ENCODE peak calls at places on chromosomes 5 and 9, in four cellular contexts. One of them, this sample, is unnamed.

GRCh38 chr9:127934986-127935385 is 2.7 kb downstream of the DPM2 start:
- DNase-seq in CD8-positive, alpha-beta T cell: no peak
- DNase-seq in GM13976: no peak
- DNase-seq in naive thymus-derived CD8-positive, alpha-beta T cell: no peak
- DNase-seq in this sample: no peak

GRCh38 chr9:18638448-18639249 is 164.7 kb downstream of the ADAMTSL1 start:
- DNase-seq in GM13976: no peak
- DNase-seq in CD8-positive, alpha-beta T cell: no peak
- DNase-seq in naive thymus-derived CD8-positive, alpha-beta T cell: no peak
- DNase-seq in this sample: no peak

GRCh38 chr9:136700959-136701664 is 11.3 kb upstream of the DIPK1B start:
- DNase-seq in naive thymus-derived CD8-positive, alpha-beta T cell: peak
- DNase-seq in GM13976: peak
- DNase-seq in CD8-positive, alpha-beta T cell: peak
- DNase-seq in this sample: no peak

GRCh38 chr9:22452415-22453010 is 5.9 kb downstream of the DMRTA1 start:
- DNase-seq in naive thymus-derived CD8-positive, alpha-beta T cell: peak
- DNase-seq in GM13976: no peak
- DNase-seq in CD8-positive, alpha-beta T cell: no peak
- DNase-seq in this sample: no peak

GRCh38 chr9:83355729-83356128 is 182.5 kb downstream of the FRMD3 start:
- DNase-seq in CD8-positive, alpha-beta T cell: no peak
- DNase-seq in naive thymus-derived CD8-positive, alpha-beta T cell: no peak
- DNase-seq in GM13976: no peak
- DNase-seq in this sample: no peak

GRCh38 chr5:96962540-96962991 is 26.7 kb downstream of the LNPEP start:
- DNase-seq in CD8-positive, alpha-beta T cell: no peak
- DNase-seq in GM13976: no peak
- DNase-seq in naive thymus-derived CD8-positive, alpha-beta T cell: no peak
- DNase-seq in this sample: no peak

GRCh38 chr9:137077010-137077747 is at the start of gene UAP1L1:
- DNase-seq in naive thymus-derived CD8-positive, alpha-beta T cell: peak
- DNase-seq in GM13976: peak
- DNase-seq in CD8-positive, alpha-beta T cell: peak
- DNase-seq in this sample: no peak

GRCh38 chr9:107881625-107882300 is 392.2 kb upstream of the KLF4 start:
- DNase-seq in naive thymus-derived CD8-positive, alpha-beta T cell: no peak
- DNase-seq in GM13976: no peak
- DNase-seq in CD8-positive, alpha-beta T cell: no peak
- DNase-seq in this sample: no peak

GRCh38 chr9:118331622-118332045 is 627.4 kb downstream of the TLR4 start:
- DNase-seq in naive thymus-derived CD8-positive, alpha-beta T cell: no peak
- DNase-seq in CD8-positive, alpha-beta T cell: no peak
- DNase-seq in GM13976: no peak
- DNase-seq in this sample: no peak

GRCh38 chr5:169298193-169298592 is 2.7 kb downstream of the SLIT3 start:
- DNase-seq in CD8-positive, alpha-beta T cell: no peak
- DNase-seq in naive thymus-derived CD8-positive, alpha-beta T cell: no peak
- DNase-seq in GM13976: no peak
- DNase-seq in this sample: no peak

GRCh38 chr9:99162759-99163364 is 57.9 kb downstream of the TGFBR1 start:
- DNase-seq in CD8-positive, alpha-beta T cell: no peak
- DNase-seq in naive thymus-derived CD8-positive, alpha-beta T cell: no peak
- DNase-seq in GM13976: peak
- DNase-seq in this sample: no peak

GRCh38 chr9:86082870-86083269 is 16.5 kb downstream of the GOLM1 start:
- DNase-seq in CD8-positive, alpha-beta T cell: no peak
- DNase-seq in naive thymus-derived CD8-positive, alpha-beta T cell: no peak
- DNase-seq in GM13976: no peak
- DNase-seq in this sample: no peak

GRCh38 chr5:39717186-39717897 is 292.6 kb upstream of the DAB2 start:
- DNase-seq in GM13976: no peak
- DNase-seq in CD8-positive, alpha-beta T cell: no peak
- DNase-seq in naive thymus-derived CD8-positive, alpha-beta T cell: no peak
- DNase-seq in this sample: no peak

GRCh38 chr5:156411-157072 is 34.8 kb upstream of the LRRC14B start:
- DNase-seq in GM13976: no peak
- DNase-seq in CD8-positive, alpha-beta T cell: peak
- DNase-seq in naive thymus-derived CD8-positive, alpha-beta T cell: no peak
- DNase-seq in this sample: no peak

GRCh38 chr9:98750396-98751060 is 41.8 kb upstream of the GABBR2 start:
- DNase-seq in GM13976: no peak
- DNase-seq in CD8-positive, alpha-beta T cell: no peak
- DNase-seq in naive thymus-derived CD8-positive, alpha-beta T cell: no peak
- DNase-seq in this sample: no peak

GRCh38 chr5:59773286-59773685 is 120.2 kb downstream of the PDE4D start:
- DNase-seq in GM13976: no peak
- DNase-seq in CD8-positive, alpha-beta T cell: no peak
- DNase-seq in naive thymus-derived CD8-positive, alpha-beta T cell: no peak
- DNase-seq in this sample: no peak

GRCh38 chr9:91930475-91930874 is 19.6 kb downstream of the ROR2 start:
- DNase-seq in GM13976: no peak
- DNase-seq in CD8-positive, alpha-beta T cell: no peak
- DNase-seq in naive thymus-derived CD8-positive, alpha-beta T cell: no peak
- DNase-seq in this sample: no peak

GRCh38 chr9:136291306-136292025 is 12.4 kb downstream of the CCDC187 start:
- DNase-seq in GM13976: no peak
- DNase-seq in naive thymus-derived CD8-positive, alpha-beta T cell: no peak
- DNase-seq in CD8-positive, alpha-beta T cell: no peak
- DNase-seq in this sample: no peak

GRCh38 chr9:127053057-127053821 is 69.2 kb downstream of the ANGPTL2 start:
- DNase-seq in naive thymus-derived CD8-positive, alpha-beta T cell: no peak
- DNase-seq in CD8-positive, alpha-beta T cell: no peak
- DNase-seq in GM13976: no peak
- DNase-seq in this sample: no peak

GRCh38 chr5:139639619-139640431 is 8.3 kb upstream of the CXXC5 start:
- DNase-seq in GM13976: no peak
- DNase-seq in naive thymus-derived CD8-positive, alpha-beta T cell: no peak
- DNase-seq in CD8-positive, alpha-beta T cell: no peak
- DNase-seq in this sample: no peak

GRCh38 chr5:64165160-64165499 is 513 bp upstream of the RNF180 start:
- DNase-seq in naive thymus-derived CD8-positive, alpha-beta T cell: no peak
- DNase-seq in GM13976: no peak
- DNase-seq in CD8-positive, alpha-beta T cell: no peak
- DNase-seq in this sample: no peak

GRCh38 chr5:1874820-1875219 is 7.9 kb downstream of the IRX4 start:
- DNase-seq in CD8-positive, alpha-beta T cell: no peak
- DNase-seq in naive thymus-derived CD8-positive, alpha-beta T cell: no peak
- DNase-seq in GM13976: no peak
- DNase-seq in this sample: peak

GRCh38 chr9:83062011-83062652 is 810 bp downstream of the RASEF start:
- DNase-seq in CD8-positive, alpha-beta T cell: no peak
- DNase-seq in naive thymus-derived CD8-positive, alpha-beta T cell: no peak
- DNase-seq in GM13976: no peak
- DNase-seq in this sample: no peak

GRCh38 chr5:150520747-150521521 is 13.0 kb downstream of the NDST1 start:
- DNase-seq in GM13976: no peak
- DNase-seq in CD8-positive, alpha-beta T cell: no peak
- DNase-seq in naive thymus-derived CD8-positive, alpha-beta T cell: no peak
- DNase-seq in this sample: no peak

GRCh38 chr9:20529837-20530236 is 92.5 kb downstream of the MLLT3 start:
- DNase-seq in naive thymus-derived CD8-positive, alpha-beta T cell: no peak
- DNase-seq in GM13976: no peak
- DNase-seq in CD8-positive, alpha-beta T cell: no peak
- DNase-seq in this sample: no peak

GRCh38 chr9:126496781-126497667 is 116.7 kb upstream of the LMX1B start:
- DNase-seq in naive thymus-derived CD8-positive, alpha-beta T cell: no peak
- DNase-seq in CD8-positive, alpha-beta T cell: no peak
- DNase-seq in GM13976: no peak
- DNase-seq in this sample: no peak

GRCh38 chr9:99326112-99326916 is 104.2 kb downstream of the SEC61B start:
- DNase-seq in naive thymus-derived CD8-positive, alpha-beta T cell: no peak
- DNase-seq in GM13976: no peak
- DNase-seq in CD8-positive, alpha-beta T cell: no peak
- DNase-seq in this sample: no peak

GRCh38 chr9:33751536-33752129 is 43.7 kb upstream of the PRSS3 start:
- DNase-seq in naive thymus-derived CD8-positive, alpha-beta T cell: no peak
- DNase-seq in GM13976: no peak
- DNase-seq in CD8-positive, alpha-beta T cell: no peak
- DNase-seq in this sample: no peak

GRCh38 chr9:78781681-78782080 is 484.8 kb downstream of the PSAT1 start:
- DNase-seq in GM13976: no peak
- DNase-seq in naive thymus-derived CD8-positive, alpha-beta T cell: no peak
- DNase-seq in CD8-positive, alpha-beta T cell: no peak
- DNase-seq in this sample: no peak

GRCh38 chr9:7777776-7778175 is 21.8 kb downstream of the DMAC1 start:
- DNase-seq in GM13976: no peak
- DNase-seq in naive thymus-derived CD8-positive, alpha-beta T cell: no peak
- DNase-seq in CD8-positive, alpha-beta T cell: no peak
- DNase-seq in this sample: no peak

GRCh38 chr5:14081791-14082190 is 61.4 kb upstream of the TRIO start:
- DNase-seq in naive thymus-derived CD8-positive, alpha-beta T cell: no peak
- DNase-seq in GM13976: no peak
- DNase-seq in CD8-positive, alpha-beta T cell: no peak
- DNase-seq in this sample: no peak

GRCh38 chr9:122383992-122384461 is 13.2 kb downstream of the PTGS1 start:
- DNase-seq in CD8-positive, alpha-beta T cell: no peak
- DNase-seq in GM13976: no peak
- DNase-seq in naive thymus-derived CD8-positive, alpha-beta T cell: no peak
- DNase-seq in this sample: no peak

GRCh38 chr5:110738812-110739651 is at the start of gene SLC25A46:
- DNase-seq in GM13976: peak
- DNase-seq in CD8-positive, alpha-beta T cell: peak
- DNase-seq in naive thymus-derived CD8-positive, alpha-beta T cell: peak
- DNase-seq in this sample: peak

GRCh38 chr9:123679330-123679987 is 250.5 kb downstream of the DENND1A start:
- DNase-seq in GM13976: peak
- DNase-seq in naive thymus-derived CD8-positive, alpha-beta T cell: no peak
- DNase-seq in CD8-positive, alpha-beta T cell: no peak
- DNase-seq in this sample: no peak

GRCh38 chr9:69785757-69786156 is 25.9 kb upstream of the PTAR1 start:
- DNase-seq in CD8-positive, alpha-beta T cell: no peak
- DNase-seq in naive thymus-derived CD8-positive, alpha-beta T cell: no peak
- DNase-seq in GM13976: no peak
- DNase-seq in this sample: no peak

GRCh38 chr5:138179277-138179857 is 455 bp downstream of the KIF20A start:
- DNase-seq in GM13976: no peak
- DNase-seq in CD8-positive, alpha-beta T cell: no peak
- DNase-seq in naive thymus-derived CD8-positive, alpha-beta T cell: no peak
- DNase-seq in this sample: no peak

GRCh38 chr9:127854169-127854833 is at the start of gene ENG:
- DNase-seq in CD8-positive, alpha-beta T cell: no peak
- DNase-seq in naive thymus-derived CD8-positive, alpha-beta T cell: no peak
- DNase-seq in GM13976: no peak
- DNase-seq in this sample: no peak